ENCODE peak calls at places on chromosomes 4 and X, in five cellular contexts. F is choroid plexus epithelial cell; O is activated T-helper 1 cell treated with anti-CD3 and anti-CD28 coated beads, Interleukin-2, amount 50 U/mL, for 16 hours; H is fibroblast of the aortic adventitia; W is Caki2. K is an unnamed sample.

GRCh38 chr4:7828011-7828720 is 111.5 kb downstream of the AFAP1 start:
- DNase-seq in O (peak), F (peak), H (peak), W (peak), K (no peak)

GRCh38 chr4:121182296-121182695 is 18.2 kb upstream of the TNIP3 start:
- DNase-seq in O (no peak), W (no peak), F (peak), H (peak), K (no peak)

GRCh38 chr4:3314706-3315260 is 22.0 kb downstream of the RGS12 start:
- DNase-seq in F (no peak), O (no peak), H (no peak), W (no peak), K (peak)

GRCh38 chr4:91894006-91894405 is 409.8 kb upstream of the GRID2 start:
- DNase-seq in F (no peak), H (no peak), O (no peak), W (no peak), K (no peak)

GRCh38 chr4:41670530-41670929 is 78.0 kb downstream of the PHOX2B start:
- DNase-seq in H (no peak), W (no peak), O (no peak), F (no peak), K (no peak)

GRCh38 chr4:69546121-69546520 is 50.4 kb upstream of the UGT2B4 start:
- DNase-seq in F (no peak), H (peak), O (no peak), W (peak), K (no peak)

GRCh38 chr4:84965558-84966381 is 720 bp downstream of the WDFY3 start:
- DNase-seq in F (peak), H (peak), O (no peak), W (peak), K (peak)

GRCh38 chr4:181905708-181906107 is 337.5 kb upstream of the TENM3 start:
- DNase-seq in O (no peak), F (no peak), H (no peak), W (no peak), K (no peak)

GRCh38 chr4:121096629-121097028 is 24.3 kb upstream of the NDNF start:
- DNase-seq in O (no peak), F (peak), W (peak), H (peak), K (no peak)

GRCh38 chrX:140422501-140422900 is 82.4 kb downstream of the SOX3 start:
- DNase-seq in H (no peak), O (no peak), F (no peak), W (no peak), K (no peak)

GRCh38 chr4:101345271-101345595 is 2.1 kb downstream of the PPP3CA start:
- DNase-seq in O (no peak), F (peak), W (no peak), H (peak), K (no peak)

GRCh38 chrX:8849462-8849861 is 48.3 kb upstream of the FAM9A start:
- DNase-seq in W (no peak), F (peak), H (no peak), O (no peak), K (no peak)

GRCh38 chrX:149567621-149568417 is 18.1 kb upstream of the HSFX3 start:
- DNase-seq in H (no peak), O (no peak), F (no peak), W (no peak), K (no peak)

GRCh38 chrX:147945286-147945685 is 33.6 kb downstream of the FMR1 start:
- DNase-seq in F (no peak), W (no peak), H (no peak), O (no peak), K (no peak)

GRCh38 chrX:3939967-3940610 is 226.6 kb upstream of the PRKX start:
- DNase-seq in H (peak), O (no peak), W (peak), F (peak), K (no peak)

GRCh38 chr4:185559913-185560281 is 24.6 kb upstream of the PDLIM3 start:
- DNase-seq in H (peak), O (no peak), F (peak), W (peak), K (no peak)

GRCh38 chr4:11455201-11455835 is 26.6 kb upstream of the HS3ST1 start:
- DNase-seq in W (no peak), F (no peak), O (no peak), H (no peak), K (no peak)

K was measured in mesothelial cell of epicardium.